ENCODE peak calls at places on chromosome 22, in eight cellular contexts. S is H7, R is EL, A is neural crest cell, E is globus pallidus, J is cardiac muscle cell, Q is progenitor cell of endocrine pancreas, H is SK-MEL-5. Y is an unnamed sample.

GRCh38 chr22:38299001-38299651 is 18.1 kb downstream of the CSNK1E start:
- DNase-seq in S (no peak), R (no peak), A (no peak), E (no peak), J (no peak), Q (no peak), H (no peak), Y (no peak)

GRCh38 chr22:19108807-19109197 is 13.4 kb downstream of the DGCR2 start:
- DNase-seq in S (no peak), R (no peak), A (no peak), E (no peak), J (no peak), Q (no peak), H (no peak), Y (no peak)

GRCh38 chr22:43376765-43377485 is 33.8 kb upstream of the SCUBE1 start:
- DNase-seq in S (no peak), R (no peak), A (no peak), E (no peak), J (peak; percentile 25), Q (no peak), H (no peak), Y (peak; percentile 25)

GRCh38 chr22:19375435-19375834 is 56.1 kb downstream of the HIRA start:
- DNase-seq in S (no peak), R (no peak), A (no peak), E (no peak), J (no peak), Q (no peak), H (no peak), Y (peak; percentile 14)

GRCh38 chr22:44357962-44358553 is 45.3 kb upstream of the SHISAL1 start:
- DNase-seq in S (peak; percentile 59), R (no peak), A (no peak), E (peak; percentile 13), J (peak; percentile 54), Q (no peak), H (no peak), Y (no peak)

GRCh38 chr22:30858976-30859713 is 109.4 kb downstream of the MORC2 start:
- DNase-seq in S (peak; percentile 26), R (no peak), A (no peak), E (no peak), J (no peak), Q (no peak), H (no peak), Y (peak; percentile 9)

GRCh38 chr22:48380016-48380665 is 1447.5 kb downstream of the BRD1 start:
- DNase-seq in S (no peak), R (no peak), A (no peak), E (no peak), J (no peak), Q (no peak), H (no peak), Y (no peak)

GRCh38 chr22:29320546-29320945 is 5.0 kb upstream of the RASL10A start:
- DNase-seq in S (no peak), R (no peak), A (no peak), E (no peak), J (no peak), Q (no peak), H (peak; percentile 62), Y (no peak)

GRCh38 chr22:43848366-43849171 is 13.7 kb downstream of the SULT4A1 start:
- DNase-seq in S (peak; percentile 82), R (no peak), A (no peak), E (no peak), J (peak; percentile 38), Q (no peak), H (peak; percentile 34), Y (peak; percentile 62)

GRCh38 chr22:46088541-46089311 is 61.6 kb upstream of the PPARA start:
- DNase-seq in S (no peak), R (peak; percentile 92), A (no peak), E (peak; percentile 64), J (peak; percentile 69), Q (no peak), H (no peak), Y (no peak)

GRCh38 chr22:48333323-48333763 is 1494.3 kb downstream of the BRD1 start:
- DNase-seq in S (peak; percentile 37), R (no peak), A (no peak), E (no peak), J (no peak), Q (no peak), H (no peak), Y (no peak)

GRCh38 chr22:49087716-49088660 is 739.7 kb downstream of the BRD1 start:
- DNase-seq in S (no peak), R (no peak), A (no peak), E (no peak), J (no peak), Q (no peak), H (no peak), Y (no peak)

GRCh38 chr22:17974703-17975372 is 49.5 kb downstream of the MICAL3 start:
- DNase-seq in S (no peak), R (no peak), A (no peak), E (no peak), J (no peak), Q (no peak), H (peak; percentile 84), Y (no peak)

GRCh38 chr22:46077669-46078099 is 72.6 kb upstream of the PPARA start:
- DNase-seq in S (no peak), R (peak; percentile 52), A (no peak), E (no peak), J (no peak), Q (no peak), H (no peak), Y (no peak)

GRCh38 chr22:22877523-22878210 is 9.9 kb upstream of the IGLL5 start:
- DNase-seq in S (peak; percentile 89), R (peak; percentile 58), A (peak; percentile 80), E (peak; percentile 28), J (peak; percentile 76), Q (peak; percentile 57), H (peak; percentile 86), Y (peak; percentile 79)

GRCh38 chr22:35630387-35630793 is 13.3 kb upstream of the MB start:
- DNase-seq in S (no peak), R (peak; percentile 83), A (no peak), E (no peak), J (peak; percentile 69), Q (no peak), H (peak; percentile 33), Y (no peak)

GRCh38 chr22:31652911-31653684 is 8.9 kb downstream of the PISD start:
- DNase-seq in S (no peak), R (no peak), A (no peak), E (no peak), J (no peak), Q (no peak), H (no peak), Y (no peak)

GRCh38 chr22:26648761-26649363 is 8.5 kb upstream of the MIAT start:
- DNase-seq in S (no peak), R (no peak), A (no peak), E (peak; percentile 46), J (peak; percentile 15), Q (no peak), H (no peak), Y (no peak)